ENCODE peak calls at places on chromosomes 4 and X, in four cellular contexts. U is PC-3; D is stimulated activated CD8-positive, alpha-beta memory T cell treated with anti-CD3 and anti-CD28 coated beads, Interleukin-12 subunit alpha, Interleukin-12 subunit beta, amount 100 ng/mL, for 1 hour; G is NCI-H69. Y is an unnamed sample.

GRCh38 chr4:15513545-15513944 is 43.9 kb downstream of the CC2D2A start:
- DNase-seq in U (no peak), D (no peak), G (no peak), Y (no peak)

GRCh38 chr4:88818650-88819470 is 121.2 kb upstream of the NAP1L5 start:
- DNase-seq in U (peak), D (peak), G (peak), Y (no peak)

GRCh38 chrX:30955687-30956086 is 66.6 kb upstream of the TAB3 start:
- DNase-seq in U (no peak), D (no peak), G (no peak), Y (no peak)

GRCh38 chr4:186557486-186557885 is 2.1 kb upstream of the MTNR1A start:
- DNase-seq in U (peak), D (no peak), G (peak), Y (no peak)

GRCh38 chrX:21375795-21376069 is 1.5 kb downstream of the CNKSR2 start:
- DNase-seq in U (no peak), D (no peak), G (peak), Y (no peak)

GRCh38 chr4:7650606-7651400 is 216.1 kb upstream of the PSAPL1 start:
- DNase-seq in U (peak), D (no peak), G (peak), Y (no peak)

GRCh38 chrX:4315891-4316290 is 602.4 kb upstream of the PRKX start:
- DNase-seq in U (peak), D (no peak), G (no peak), Y (no peak)

GRCh38 chr4:186149872-186150271 is 41.5 kb upstream of the CYP4V2 start:
- DNase-seq in U (peak), D (no peak), G (no peak), Y (peak)

GRCh38 chrX:69263421-69263820 is 98.2 kb upstream of the PJA1 start:
- DNase-seq in U (no peak), D (no peak), G (no peak), Y (no peak)

GRCh38 chrX:11180571-11180970 is 69.4 kb downstream of the HCCS start:
- DNase-seq in U (peak), D (no peak), G (peak), Y (no peak)

GRCh38 chr4:77434299-77435092 is 171.1 kb upstream of the CXCL13 start:
- DNase-seq in U (no peak), D (no peak), G (no peak), Y (no peak)

GRCh38 chr4:72899214-72899613 is 170.3 kb downstream of the COX18 start:
- DNase-seq in U (no peak), D (no peak), G (no peak), Y (no peak)

GRCh38 chrX:68989865-68990606 is 161.2 kb downstream of the EFNB1 start:
- DNase-seq in U (no peak), D (no peak), G (no peak), Y (no peak)

GRCh38 chrX:30313322-30313721 is 4.1 kb upstream of the NR0B1 start:
- DNase-seq in U (no peak), D (no peak), G (no peak), Y (no peak)

GRCh38 chr4:86338989-86339388 is 20.9 kb downstream of the MAPK10 start:
- DNase-seq in U (peak), D (no peak), G (no peak), Y (no peak)

GRCh38 chr4:53121304-53121865 is 244.5 kb downstream of the SCFD2 start:
- DNase-seq in U (no peak), D (no peak), G (no peak), Y (no peak)

GRCh38 chr4:96736352-96736889 is 896.5 kb downstream of the PDHA2 start:
- DNase-seq in U (peak), D (no peak), G (peak), Y (no peak)

GRCh38 chr4:39469429-39470077 is 10.7 kb downstream of the LIAS start:
- DNase-seq in U (peak), D (no peak), G (peak), Y (no peak)

GRCh38 chrX:153688071-153688470 is 345 bp downstream of the SLC6A8 start:
- DNase-seq in U (no peak), D (no peak), G (peak), Y (no peak)

GRCh38 chrX:683572-683971 is 53.0 kb downstream of the SHOX start:
- DNase-seq in U (no peak), D (no peak), G (no peak), Y (no peak)

GRCh38 chr4:138475116-138475515 is 233.0 kb upstream of the SLC7A11 start:
- DNase-seq in U (no peak), D (no peak), G (no peak), Y (no peak)

GRCh38 chrX:18596096-18596495 is 75.8 kb downstream of the RS1 start:
- DNase-seq in U (no peak), D (no peak), G (no peak), Y (no peak)

GRCh38 chr4:97153042-97153441 is 990.2 kb downstream of the STPG2 start:
- DNase-seq in U (peak), D (no peak), G (peak), Y (no peak)

GRCh38 chr4:2871911-2872310 is 28.3 kb downstream of the ADD1 start:
- DNase-seq in U (peak), D (no peak), G (peak), Y (no peak)

GRCh38 chr4:7558436-7558835 is 123.7 kb upstream of the PSAPL1 start:
- DNase-seq in U (no peak), D (no peak), G (no peak), Y (no peak)

GRCh38 chr4:53832549-53832948 is 231.9 kb downstream of the CHIC2 start:
- DNase-seq in U (no peak), D (no peak), G (no peak), Y (no peak)

GRCh38 chrX:131792789-131793462 is 230.2 kb upstream of the STK26 start:
- DNase-seq in U (peak), D (no peak), G (peak), Y (peak)

GRCh38 chr4:18756661-18757060 is 735.1 kb upstream of the LCORL start:
- DNase-seq in U (no peak), D (no peak), G (no peak), Y (no peak)

GRCh38 chr4:155759372-155760252 is 791 bp downstream of the GUCY1B1 start:
- DNase-seq in U (peak), D (no peak), G (peak), Y (no peak)

Y was measured in activated T-helper 9 cell treated with anti-CD3 and anti-CD28 coated beads, Interleukin-2, amount 50 U/mL, for 16 hours.